ENCODE peak calls at places on chromosomes 4 and X, in four cellular contexts. A, O, K and D are unnamed samples.
A peak's percentile ranks its signal among the peaks of the same experiment; 100 is the strongest.

GRCh38 chr4:185587444-185588161 is 52.3 kb upstream of the PDLIM3 start:
- DNase-seq in A (no peak), O (no peak), K (no peak), D (peak; percentile 23)

GRCh38 chrX:42615161-42615563 is 162.8 kb downstream of the PPP1R2C start:
- DNase-seq in A (no peak), K (no peak), O (no peak), D (no peak)

GRCh38 chr4:102263024-102263787 is 82.1 kb downstream of the SLC39A8 start:
- DNase-seq in A (no peak), O (no peak), K (no peak), D (no peak)

GRCh38 chrX:131572372-131573014 is 28.6 kb downstream of the OR13H1 start:
- DNase-seq in A (no peak), O (no peak), K (no peak), D (no peak)

GRCh38 chrX:103554687-103555417 is 30.5 kb upstream of the TCEAL4 start:
- DNase-seq in K (peak; percentile 70), O (peak; percentile 5), A (peak; percentile 45), D (peak; percentile 21)

GRCh38 chr4:166228112-166228511 is 355.1 kb downstream of the TLL1 start:
- DNase-seq in O (no peak), K (no peak), A (no peak), D (no peak)

GRCh38 chrX:132181364-132181763 is 37.9 kb downstream of the RAP2C start:
- DNase-seq in A (no peak), O (no peak), K (no peak), D (no peak)

GRCh38 chrX:115494133-115494532 is 66.8 kb upstream of the PLS3 start:
- DNase-seq in O (no peak), A (no peak), K (no peak), D (no peak)

GRCh38 chr4:3372933-3373465 is 68.8 kb upstream of the HGFAC start:
- DNase-seq in K (peak; percentile 47), O (no peak), A (peak; percentile 87), D (no peak)

GRCh38 chr4:113222006-113222405 is 172.6 kb downstream of the ANK2 start:
- DNase-seq in O (no peak), K (no peak), A (no peak), D (no peak)

GRCh38 chr4:155179216-155179615 is 29.2 kb upstream of the NPY2R start:
- DNase-seq in O (no peak), A (no peak), K (no peak), D (no peak)

GRCh38 chr4:57119054-57119651 is 9.0 kb upstream of the IGFBP7 start:
- DNase-seq in A (no peak), K (no peak), O (no peak), D (no peak)

GRCh38 chr4:74522251-74522991 is 77.5 kb downstream of the AREG start:
- DNase-seq in A (no peak), K (no peak), O (no peak), D (no peak)

GRCh38 chr4:39043697-39044363 is 11.6 kb upstream of the TMEM156 start:
- DNase-seq in O (no peak), A (no peak), K (no peak), D (no peak)

GRCh38 chr4:61520688-61521160 is 320.6 kb downstream of the ADGRL3 start:
- DNase-seq in K (no peak), O (no peak), A (no peak), D (no peak)

GRCh38 chr4:77047037-77047436 is 28.8 kb downstream of the CCNI start:
- DNase-seq in K (no peak), A (no peak), O (no peak), D (no peak)

GRCh38 chr4:77697860-77698599 is 92.4 kb downstream of the CXCL13 start:
- DNase-seq in K (no peak), A (no peak), O (no peak), D (no peak)

GRCh38 chr4:56743550-56743949 is 62.5 kb upstream of the HOPX start:
- DNase-seq in O (no peak), A (no peak), K (no peak), D (no peak)

GRCh38 chrX:74613350-74614192 is 853 bp downstream of the RLIM start:
- DNase-seq in K (no peak), O (no peak), A (no peak), D (no peak)

GRCh38 chr4:185995665-185996064 is 73.3 kb upstream of the TLR3 start:
- DNase-seq in K (no peak), A (no peak), O (no peak), D (no peak)